ENCODE peak calls at places on chromosome 21, in five cellular contexts. One of them, this sample, is unnamed.

GRCh38 chr21:33059319-33059894 is 10.5 kb upstream of the OLIG1 start:
- DNase-seq in pancreas: no peak
- DNase-seq in BE2C: no peak
- DNase-seq in spleen: no peak
- DNase-seq in Panc1: no peak
- DNase-seq in this sample: peak; percentile 17

GRCh38 chr21:36575306-36575705 is 95.4 kb upstream of the CLDN14 start:
- DNase-seq in pancreas: no peak
- DNase-seq in BE2C: no peak
- DNase-seq in spleen: no peak
- DNase-seq in Panc1: no peak
- DNase-seq in this sample: no peak

GRCh38 chr21:36981049-36981391 is 14.6 kb upstream of the HLCS start:
- DNase-seq in pancreas: no peak
- DNase-seq in BE2C: no peak
- DNase-seq in spleen: no peak
- DNase-seq in Panc1: no peak
- DNase-seq in this sample: no peak

GRCh38 chr21:26169061-26169610 is 1.4 kb downstream of the APP start:
- DNase-seq in pancreas: peak; percentile 46
- DNase-seq in BE2C: peak; percentile 59
- DNase-seq in spleen: no peak
- DNase-seq in Panc1: no peak
- DNase-seq in this sample: peak; percentile 79

GRCh38 chr21:10639123-10639522 is 117.7 kb downstream of the TPTE start:
- DNase-seq in pancreas: no peak
- DNase-seq in BE2C: no peak
- DNase-seq in spleen: no peak
- DNase-seq in Panc1: no peak
- DNase-seq in this sample: no peak

GRCh38 chr21:17441370-17441769 is 71.5 kb upstream of the CXADR start:
- DNase-seq in pancreas: peak; percentile 80
- DNase-seq in BE2C: no peak
- DNase-seq in spleen: no peak
- DNase-seq in Panc1: no peak
- DNase-seq in this sample: peak; percentile 67

GRCh38 chr21:32386195-32386870 is 6.5 kb downstream of the URB1 start:
- DNase-seq in pancreas: peak; percentile 29
- DNase-seq in BE2C: no peak
- DNase-seq in spleen: peak; percentile 69
- DNase-seq in Panc1: no peak
- DNase-seq in this sample: no peak

GRCh38 chr21:33936221-33937038 is 20.8 kb upstream of the ATP5PO start:
- DNase-seq in pancreas: no peak
- DNase-seq in BE2C: no peak
- DNase-seq in spleen: no peak
- DNase-seq in Panc1: no peak
- DNase-seq in this sample: no peak

GRCh38 chr21:33042812-33043211 is 17.1 kb downstream of the OLIG2 start:
- DNase-seq in pancreas: no peak
- DNase-seq in BE2C: no peak
- DNase-seq in spleen: no peak
- DNase-seq in Panc1: no peak
- DNase-seq in this sample: no peak

GRCh38 chr21:33293811-33294216 is 27.6 kb downstream of the IL10RB start:
- DNase-seq in pancreas: no peak
- DNase-seq in BE2C: no peak
- DNase-seq in spleen: no peak
- DNase-seq in Panc1: no peak
- DNase-seq in this sample: no peak

GRCh38 chr21:29436143-29436542 is 137.4 kb downstream of the BACH1 start:
- DNase-seq in pancreas: no peak
- DNase-seq in BE2C: no peak
- DNase-seq in spleen: peak; percentile 70
- DNase-seq in Panc1: no peak
- DNase-seq in this sample: peak; percentile 86

GRCh38 chr21:36882776-36883175 is 83.7 kb downstream of the HLCS start:
- DNase-seq in pancreas: no peak
- DNase-seq in BE2C: no peak
- DNase-seq in spleen: no peak
- DNase-seq in Panc1: no peak
- DNase-seq in this sample: no peak

GRCh38 chr21:18801468-18801867 is 397.9 kb upstream of the TMPRSS15 start:
- DNase-seq in pancreas: no peak
- DNase-seq in BE2C: peak; percentile 32
- DNase-seq in spleen: no peak
- DNase-seq in Panc1: no peak
- DNase-seq in this sample: no peak

GRCh38 chr21:19712441-19712840 is 1285.8 kb upstream of the NCAM2 start:
- DNase-seq in pancreas: no peak
- DNase-seq in BE2C: no peak
- DNase-seq in spleen: no peak
- DNase-seq in Panc1: no peak
- DNase-seq in this sample: no peak

GRCh38 chr21:37119421-37120218 is 46.6 kb downstream of the TTC3 start:
- DNase-seq in pancreas: no peak
- DNase-seq in BE2C: no peak
- DNase-seq in spleen: no peak
- DNase-seq in Panc1: no peak
- DNase-seq in this sample: peak; percentile 36

GRCh38 chr21:18147678-18148077 is 97.0 kb upstream of the CHODL start:
- DNase-seq in pancreas: no peak
- DNase-seq in BE2C: no peak
- DNase-seq in spleen: no peak
- DNase-seq in Panc1: no peak
- DNase-seq in this sample: peak; percentile 3

GRCh38 chr21:33292724-33293123 is 26.6 kb downstream of the IL10RB start:
- DNase-seq in pancreas: no peak
- DNase-seq in BE2C: no peak
- DNase-seq in spleen: no peak
- DNase-seq in Panc1: no peak
- DNase-seq in this sample: no peak

GRCh38 chr21:22575165-22575584 is 1577.0 kb downstream of the NCAM2 start:
- DNase-seq in pancreas: no peak
- DNase-seq in BE2C: peak; percentile 49
- DNase-seq in spleen: no peak
- DNase-seq in Panc1: no peak
- DNase-seq in this sample: peak; percentile 52

GRCh38 chr21:25858328-25858727 is 123.6 kb downstream of the GABPA start:
- DNase-seq in pancreas: no peak
- DNase-seq in BE2C: no peak
- DNase-seq in spleen: no peak
- DNase-seq in Panc1: no peak
- DNase-seq in this sample: no peak

GRCh38 chr21:25329227-25329626 is 278.1 kb downstream of the MRPL39 start:
- DNase-seq in pancreas: no peak
- DNase-seq in BE2C: no peak
- DNase-seq in spleen: no peak
- DNase-seq in Panc1: no peak
- DNase-seq in this sample: no peak

GRCh38 chr21:36917487-36918158 is 48.8 kb downstream of the HLCS start:
- DNase-seq in pancreas: peak; percentile 62
- DNase-seq in BE2C: no peak
- DNase-seq in spleen: no peak
- DNase-seq in Panc1: peak; percentile 43
- DNase-seq in this sample: peak; percentile 57

GRCh38 chr21:27840273-27840672 is 873.4 kb upstream of the ADAMTS5 start:
- DNase-seq in pancreas: no peak
- DNase-seq in BE2C: no peak
- DNase-seq in spleen: no peak
- DNase-seq in Panc1: no peak
- DNase-seq in this sample: no peak

GRCh38 chr21:28106370-28106890 is 886.2 kb downstream of the LTN1 start:
- DNase-seq in pancreas: no peak
- DNase-seq in BE2C: no peak
- DNase-seq in spleen: no peak
- DNase-seq in Panc1: no peak
- DNase-seq in this sample: no peak

GRCh38 chr21:28635541-28635940 is 357.1 kb downstream of the LTN1 start:
- DNase-seq in pancreas: no peak
- DNase-seq in BE2C: no peak
- DNase-seq in spleen: no peak
- DNase-seq in Panc1: no peak
- DNase-seq in this sample: no peak

GRCh38 chr21:34054259-34054658 is 19.1 kb upstream of the MRPS6 start:
- DNase-seq in pancreas: no peak
- DNase-seq in BE2C: no peak
- DNase-seq in spleen: no peak
- DNase-seq in Panc1: no peak
- DNase-seq in this sample: no peak

GRCh38 chr21:21816778-21817177 is 818.6 kb downstream of the NCAM2 start:
- DNase-seq in pancreas: no peak
- DNase-seq in BE2C: no peak
- DNase-seq in spleen: no peak
- DNase-seq in Panc1: no peak
- DNase-seq in this sample: no peak

GRCh38 chr21:33655591-33656221 is 13.4 kb downstream of the ITSN1 start:
- DNase-seq in pancreas: no peak
- DNase-seq in BE2C: no peak
- DNase-seq in spleen: no peak
- DNase-seq in Panc1: peak; percentile 91
- DNase-seq in this sample: peak; percentile 87

GRCh38 chr21:32392880-32393676 is at the start of gene URB1:
- DNase-seq in pancreas: peak; percentile 97
- DNase-seq in BE2C: peak; percentile 94
- DNase-seq in spleen: peak; percentile 98
- DNase-seq in Panc1: no peak
- DNase-seq in this sample: peak; percentile 86

GRCh38 chr21:28858424-28858823 is 134.3 kb downstream of the LTN1 start:
- DNase-seq in pancreas: no peak
- DNase-seq in BE2C: no peak
- DNase-seq in spleen: no peak
- DNase-seq in Panc1: no peak
- DNase-seq in this sample: no peak

DNA sequence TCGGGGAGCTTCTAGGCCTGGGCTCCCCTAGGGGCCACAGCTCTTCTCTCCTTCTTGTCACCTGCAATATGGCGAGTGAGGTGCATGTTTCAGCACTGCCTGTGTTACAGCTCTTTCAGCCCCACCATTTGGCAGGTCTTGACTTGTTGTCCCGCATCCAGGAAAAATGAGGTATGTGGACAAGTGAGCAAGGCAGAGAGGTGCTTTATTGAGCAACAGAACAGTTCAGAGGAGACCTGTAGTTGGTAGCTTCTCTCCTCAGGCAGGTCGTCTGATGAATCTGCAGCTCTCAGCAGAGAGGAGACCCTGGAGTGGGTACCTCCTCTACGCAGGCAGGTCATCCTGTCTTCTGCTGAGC is 208.2 kb upstream of the USP25 start:
- DNase-seq in pancreas: no peak
- DNase-seq in BE2C: no peak
- DNase-seq in spleen: no peak
- DNase-seq in Panc1: no peak
- DNase-seq in this sample: no peak
- H3K9me3 ChIP-seq in pancreas: no peaks in the 10 kb centered on the region
- H3K9me3 ChIP-seq in BE2C: no peaks in the 10 kb centered on the region
- H3K9me3 ChIP-seq in spleen: peaks cover 9% of the 10 kb centered on the region
- H3K9me3 ChIP-seq in Panc1: no peaks in the 10 kb centered on the region
- H3K9me3 ChIP-seq in this sample: no peaks in the 10 kb centered on the region

DNA sequence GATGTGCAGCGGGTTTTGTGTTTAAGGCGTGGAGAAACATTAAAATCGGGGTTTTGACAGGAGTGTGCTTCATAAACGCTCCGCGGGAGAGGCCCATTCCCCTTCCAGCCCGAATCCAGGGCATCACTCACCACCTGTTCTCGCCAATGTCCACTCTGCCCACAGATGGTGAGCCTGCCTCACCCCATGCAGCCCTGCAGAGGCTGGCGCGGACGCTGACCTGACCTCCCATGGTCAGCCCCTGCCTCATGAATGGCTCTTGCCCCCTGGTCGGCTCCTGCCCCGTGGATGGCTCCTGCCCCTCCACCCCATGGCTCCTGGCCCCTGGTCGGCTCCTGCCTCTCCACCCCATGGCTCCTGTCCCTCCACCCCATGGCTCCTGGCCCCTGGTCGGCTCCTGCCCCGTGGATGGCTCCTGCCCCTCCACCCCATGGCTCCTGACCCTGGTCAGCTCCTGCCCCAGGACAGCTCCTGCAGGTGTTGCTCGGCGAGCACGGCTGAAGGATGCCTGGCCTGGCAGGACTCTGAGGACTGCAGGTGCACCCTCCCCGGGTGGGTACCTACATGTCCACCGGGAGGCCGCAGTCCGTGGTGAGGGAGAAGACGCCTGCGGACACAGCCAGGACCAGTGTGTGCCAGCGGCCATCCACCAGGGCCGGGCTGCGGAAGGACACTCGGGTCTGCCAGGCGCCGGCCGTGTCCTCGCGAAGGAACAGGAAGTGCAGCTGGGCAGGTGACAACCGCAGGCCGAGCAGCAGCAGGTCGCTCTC is 6.7 kb downstream of the KRTAP10-1 start:
- DNase-seq in pancreas: peak; percentile 8
- DNase-seq in BE2C: peak; percentile 5
- DNase-seq in spleen: peak; percentile 70
- DNase-seq in Panc1: no peak
- DNase-seq in this sample: no peak
- TF ChIP-seq CTCF in pancreas: no peak
- TF ChIP-seq CTCF in BE2C: no peak
- TF ChIP-seq CTCF in spleen: no peak
- TF ChIP-seq CTCF in Panc1: no peak
- TF ChIP-seq CTCF in this sample: no peak

GRCh38 chr21:40686526-40686925 is 160.4 kb downstream of the DSCAM start:
- DNase-seq in pancreas: no peak
- DNase-seq in BE2C: no peak
- DNase-seq in spleen: no peak
- DNase-seq in Panc1: no peak
- DNase-seq in this sample: no peak
- H3K9me3 ChIP-seq in pancreas: no peaks in the 10 kb centered on the region
- H3K9me3 ChIP-seq in BE2C: no peaks in the 10 kb centered on the region
- H3K9me3 ChIP-seq in spleen: peaks cover 9% of the 10 kb centered on the region
- H3K9me3 ChIP-seq in Panc1: no peaks in the 10 kb centered on the region
- H3K9me3 ChIP-seq in this sample: no peaks in the 10 kb centered on the region

DNA sequence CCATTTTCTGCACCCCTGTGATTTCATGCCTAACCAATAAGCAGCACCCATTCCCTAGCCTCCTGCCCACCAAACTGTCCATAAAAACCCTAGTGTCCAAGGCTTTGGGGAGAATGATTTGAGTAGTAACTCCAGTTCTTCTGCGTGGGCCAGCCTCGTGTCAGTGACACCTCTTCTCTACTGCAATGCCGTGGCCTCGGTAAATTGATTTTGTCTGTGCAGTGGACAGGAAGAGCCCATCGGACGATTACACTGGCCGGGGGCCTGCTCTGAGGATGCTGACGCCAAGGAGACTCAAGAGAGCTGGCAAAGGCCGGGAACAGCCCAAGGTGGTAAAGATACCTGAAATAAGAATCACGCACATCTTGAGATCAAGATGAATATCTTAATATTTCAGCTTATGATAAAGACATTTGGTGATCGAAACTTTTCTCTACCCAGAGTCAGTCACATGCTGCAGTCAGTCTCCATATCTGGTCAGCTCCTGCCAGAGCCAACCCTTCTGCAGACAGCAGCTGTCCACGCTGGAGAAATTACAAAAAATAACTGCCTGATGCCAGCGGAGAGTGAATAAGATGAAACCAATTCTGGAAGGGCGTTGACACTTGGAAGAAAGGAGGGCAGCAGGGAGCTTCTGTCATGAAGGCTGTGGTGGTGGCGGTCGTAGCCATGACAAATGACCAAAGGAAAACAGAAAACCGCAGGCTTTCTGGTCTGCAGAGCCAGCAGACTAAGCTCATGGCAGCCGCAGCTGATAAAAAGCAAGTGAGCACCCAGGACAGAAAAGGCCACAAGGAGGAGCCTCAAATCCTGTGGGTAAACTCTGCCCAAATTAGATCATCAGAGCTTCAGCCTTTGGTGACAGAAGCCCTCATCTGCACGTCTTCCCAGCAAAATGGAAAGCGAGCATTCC is 29.1 kb downstream of the RSPH1 start:
- DNase-seq in pancreas: no peak
- DNase-seq in BE2C: no peak
- DNase-seq in spleen: no peak
- DNase-seq in Panc1: no peak
- DNase-seq in this sample: peak; percentile 45
- TF ChIP-seq CTCF in pancreas: no peak
- TF ChIP-seq CTCF in BE2C: peak; percentile 52
- TF ChIP-seq CTCF in spleen: no peak
- TF ChIP-seq CTCF in Panc1: no peak
- TF ChIP-seq CTCF in this sample: peak; percentile 23